ENCODE peak calls at places on chromosomes 5 and 9, in seven cellular contexts. P, W, T, I, N, B and E are unnamed samples.

GRCh38 chr9:31445357-31445756 is 939.1 kb upstream of the ACO1 start:
- DNase-seq in T (no peak), B (no peak), I (no peak), P (no peak), W (no peak), N (no peak), E (peak; percentile 1)

GRCh38 chr5:90055831-90056328 is 353.7 kb downstream of the CETN3 start:
- DNase-seq in W (no peak), B (peak; percentile 5), N (no peak), I (no peak), P (peak; percentile 59), T (no peak), E (no peak)

GRCh38 chr9:15295761-15296405 is 11.1 kb downstream of the TTC39B start:
- DNase-seq in N (peak; percentile 35), T (no peak), B (no peak), I (no peak), P (peak; percentile 73), W (no peak), E (no peak)

GRCh38 chr9:7967851-7968250 is 168.3 kb upstream of the DMAC1 start:
- DNase-seq in P (no peak), N (no peak), B (no peak), W (no peak), I (no peak), T (no peak), E (no peak)

GRCh38 chr9:98575379-98576346 is 133.1 kb downstream of the GABBR2 start:
- DNase-seq in T (no peak), N (peak; percentile 79), I (no peak), W (peak; percentile 42), B (peak; percentile 12), P (peak; percentile 39), E (peak; percentile 80)

GRCh38 chr5:176748967-176749935 is 61.1 kb upstream of the UNC5A start:
- DNase-seq in B (no peak), I (no peak), T (no peak), P (no peak), N (no peak), W (no peak), E (no peak)

GRCh38 chr9:6675268-6675667 is 29.7 kb upstream of the GLDC start:
- DNase-seq in N (no peak), B (no peak), I (no peak), W (no peak), T (no peak), P (no peak), E (no peak)

GRCh38 chr9:2281803-2282185 is 266.6 kb downstream of the SMARCA2 start:
- DNase-seq in N (no peak), P (peak; percentile 72), T (no peak), B (no peak), I (no peak), W (no peak), E (no peak)

GRCh38 chr5:73450672-73451217 is 2.2 kb upstream of the FOXD1 start:
- DNase-seq in W (no peak), T (no peak), P (no peak), I (no peak), B (peak; percentile 23), N (no peak), E (no peak)

GRCh38 chr5:114782869-114783268 is 386.8 kb downstream of the TRIM36 start:
- DNase-seq in B (peak; percentile 2), P (no peak), N (no peak), W (no peak), I (no peak), T (peak; percentile 7), E (no peak)

DNA sequence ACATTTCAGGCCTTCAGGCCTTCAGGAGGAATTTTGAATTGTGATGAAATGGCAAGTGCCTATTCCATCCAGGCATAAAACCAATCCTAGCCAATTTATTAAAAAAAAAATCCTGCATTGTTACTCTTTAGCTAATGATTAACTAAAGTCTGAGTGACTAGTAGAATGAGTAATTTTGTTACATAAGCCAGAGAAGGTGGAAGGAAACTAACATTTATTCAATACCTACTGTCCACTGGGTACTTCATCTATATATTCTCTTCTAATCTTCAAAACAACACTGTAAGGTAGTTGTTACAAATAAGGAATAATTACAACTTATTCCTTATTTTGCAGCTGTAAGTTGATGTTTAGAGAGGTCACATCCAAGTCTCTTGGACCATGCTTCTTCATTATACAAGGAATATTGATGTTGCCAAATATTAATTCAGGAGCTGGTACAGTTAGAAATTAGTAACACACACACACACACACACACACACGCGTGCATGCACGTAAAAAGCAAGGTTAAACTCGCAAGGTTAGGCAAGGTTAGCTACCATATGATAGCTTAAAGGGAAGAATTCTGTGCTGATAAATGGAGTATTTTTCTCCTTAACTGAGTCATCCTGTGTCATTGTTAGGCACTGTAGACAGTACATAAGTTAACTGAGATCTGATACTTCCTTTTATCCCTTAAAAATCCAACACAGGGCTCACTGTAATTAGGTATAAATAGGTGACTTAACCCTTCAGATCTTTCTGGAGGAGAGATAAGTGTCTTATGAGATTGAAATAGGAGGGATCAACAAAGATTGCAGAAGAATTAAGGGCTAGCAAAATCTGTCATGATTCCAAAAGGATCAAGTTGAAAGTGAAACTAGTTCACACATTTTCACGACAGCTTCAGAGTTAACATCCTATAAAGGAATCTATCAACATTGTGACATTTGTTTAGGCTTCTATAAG is 596.9 kb downstream of the PDE4D start:
- DNase-seq in I (no peak), B (peak; percentile 66), T (no peak), W (no peak), N (no peak), P (peak; percentile 52), E (no peak)
- H3K4me3 ChIP-seq in I (peak overlapping the region; percentile 16), B (peak overlapping the region; percentile 37), T (peak overlapping the region; percentile 36), W (no peak overlapping the region), N (no peak overlapping the region), P (peak overlapping the region; percentile 45), E (no peak overlapping the region)

DNA sequence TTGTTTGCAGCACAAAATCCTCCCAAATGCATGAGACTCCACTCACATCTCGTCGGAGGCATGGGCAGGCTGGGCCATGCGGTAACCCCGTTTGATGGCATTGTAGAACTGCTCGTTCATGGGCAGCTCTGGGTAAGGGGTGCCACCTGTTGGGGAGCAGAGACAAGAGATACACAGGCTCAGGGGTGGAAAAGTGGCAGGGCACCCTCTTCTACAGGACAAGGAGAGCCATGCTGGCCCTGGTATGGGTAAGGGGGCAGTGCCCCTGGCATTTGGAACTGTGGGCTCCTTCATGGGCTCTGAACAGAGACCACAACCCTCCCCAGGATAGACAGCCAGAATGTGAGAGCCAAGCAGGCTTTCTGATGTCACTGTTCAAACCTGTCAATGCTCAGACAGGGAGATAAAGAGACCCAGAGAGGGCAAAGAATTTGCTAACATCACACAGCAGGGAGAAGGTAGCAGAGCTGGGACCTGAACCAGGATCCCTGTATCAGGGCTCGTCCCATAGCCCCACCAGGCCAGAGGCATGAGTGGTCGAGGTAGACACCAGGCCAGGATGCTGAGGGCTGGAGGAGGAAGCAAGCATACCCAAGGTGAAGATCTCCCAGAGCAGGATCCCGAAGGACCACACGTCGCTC is 33.2 kb upstream of the CSF1R start:
- DNase-seq in I (no peak), B (no peak), W (no peak), T (no peak), N (no peak), P (no peak), E (no peak)
- TF ChIP-seq CTCF in I (no peak), B (no peak), W (no peak), T (no peak), N (peak; percentile 24), P (no peak), E (peak; percentile 22)

GRCh38 chr9:134224827-134225154 is 60.4 kb upstream of the RNU6ATAC start:
- DNase-seq in N (no peak), T (no peak), B (no peak), W (no peak), P (no peak), I (no peak), E (no peak)
- H3K4me3 ChIP-seq in N (no peak overlapping the region), T (no peak overlapping the region), B (no peak overlapping the region), W (no peak overlapping the region), P (no peak overlapping the region), I (no peak overlapping the region), E (no peak overlapping the region)

GRCh38 chr5:79464695-79465332 is 49.1 kb downstream of the HOMER1 start:
- DNase-seq in I (no peak), W (no peak), B (peak; percentile 21), P (peak; percentile 67), T (peak; percentile 39), N (no peak), E (peak; percentile 8)
- TF ChIP-seq CTCF in I (peak; percentile 58), W (peak; percentile 34), B (peak; percentile 72), P (peak; percentile 69), T (peak; percentile 79), N (peak; percentile 63), E (peak; percentile 49)

DNA sequence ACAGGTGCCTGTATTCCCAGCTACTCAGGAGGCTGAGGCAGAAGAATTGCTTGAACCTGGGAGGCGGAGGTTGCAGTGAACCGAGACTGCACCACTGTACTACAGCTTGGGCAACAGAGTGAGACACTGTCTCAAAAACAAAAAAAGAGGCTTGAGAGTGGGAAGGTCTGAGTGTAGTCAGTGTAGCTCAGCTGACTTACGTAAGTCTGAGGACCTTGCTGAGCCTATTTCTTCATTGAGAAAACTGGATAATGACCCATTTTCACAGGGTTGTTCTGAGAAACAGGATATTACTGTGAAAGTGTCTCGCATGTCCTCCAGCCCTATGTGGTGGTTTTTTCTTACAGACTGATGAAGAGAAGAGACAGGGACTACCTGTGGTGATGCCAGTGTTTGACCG is 66.7 kb downstream of the WDR41 start:
- DNase-seq in I (no peak), P (no peak), T (no peak), B (no peak), W (no peak), N (no peak), E (no peak)
- H3K4me3 ChIP-seq in I (no peak overlapping the region), P (no peak overlapping the region), T (no peak overlapping the region), B (no peak overlapping the region), W (no peak overlapping the region), N (no peak overlapping the region), E (no peak overlapping the region)

DNA sequence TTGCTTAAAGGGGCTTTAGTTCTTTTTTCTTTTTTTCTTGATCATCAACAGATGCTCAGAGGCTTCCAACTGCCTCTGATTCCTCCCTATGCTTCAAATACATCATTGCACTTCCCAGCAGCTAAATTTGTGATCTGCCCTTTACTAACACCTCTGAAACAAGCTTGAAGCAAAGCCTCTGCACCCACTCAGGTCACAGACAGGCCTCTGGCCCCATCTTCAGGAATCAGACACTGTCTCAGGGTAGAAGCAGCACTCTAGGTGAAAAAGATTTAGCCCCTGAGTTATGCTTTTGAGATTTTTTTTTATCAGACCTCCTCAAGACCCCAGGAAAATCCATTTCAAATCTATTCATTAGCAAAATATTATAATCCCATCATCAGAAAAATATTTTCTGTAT is 91.5 kb downstream of the MAMDC2 start:
- DNase-seq in N (no peak), P (no peak), I (no peak), B (no peak), T (no peak), W (no peak), E (no peak)
- TF ChIP-seq CTCF in N (no peak), P (no peak), I (no peak), B (no peak), T (peak; percentile 46), W (no peak), E (no peak)

GRCh38 chr5:44387391-44387790 is 1.8 kb downstream of the FGF10 start:
- DNase-seq in I (no peak), B (no peak), W (no peak), P (no peak), T (no peak), N (no peak), E (no peak)
- H3K4me3 ChIP-seq in I (peak overlapping the region; percentile 6), B (no peak overlapping the region), W (no peak overlapping the region), P (no peak overlapping the region), T (no peak overlapping the region), N (no peak overlapping the region), E (no peak overlapping the region)